ENCODE peak calls at places on chromosomes 4 and X, in four cellular contexts. One of them, this sample, is unnamed.

GRCh38 chr4:124276461-124276860 is 436.1 kb downstream of the ANKRD50 start:
- DNase-seq in K562: no peak
- DNase-seq in HepG2: no peak
- DNase-seq in GM12878: no peak
- DNase-seq in this sample: no peak

GRCh38 chrX:72060196-72060974 is 71.3 kb downstream of the RTL5 start:
- DNase-seq in GM12878: no peak
- DNase-seq in HepG2: no peak
- DNase-seq in K562: no peak
- DNase-seq in this sample: peak; percentile 76

GRCh38 chr4:84666444-84666843 is 83.5 kb downstream of the CDS1 start:
- DNase-seq in K562: no peak
- DNase-seq in GM12878: no peak
- DNase-seq in HepG2: no peak
- DNase-seq in this sample: no peak

GRCh38 chr4:58711039-58711438 is 1600.9 kb upstream of the IGFBP7 start:
- DNase-seq in K562: no peak
- DNase-seq in GM12878: no peak
- DNase-seq in HepG2: no peak
- DNase-seq in this sample: no peak

GRCh38 chr4:178633263-178633662 is 1191.0 kb upstream of the AGA start:
- DNase-seq in K562: no peak
- DNase-seq in HepG2: no peak
- DNase-seq in GM12878: no peak
- DNase-seq in this sample: peak; percentile 46

GRCh38 chr4:41525129-41525528 is 12.8 kb upstream of the LIMCH1 start:
- DNase-seq in GM12878: no peak
- DNase-seq in HepG2: no peak
- DNase-seq in K562: no peak
- DNase-seq in this sample: peak; percentile 82

GRCh38 chr4:147789596-147789995 is 57.7 kb downstream of the ARHGAP10 start:
- DNase-seq in GM12878: no peak
- DNase-seq in K562: no peak
- DNase-seq in HepG2: no peak
- DNase-seq in this sample: no peak

GRCh38 chrX:38282044-38282443 is 45.3 kb downstream of the RPGR start:
- DNase-seq in GM12878: no peak
- DNase-seq in K562: no peak
- DNase-seq in HepG2: no peak
- DNase-seq in this sample: peak; percentile 30

GRCh38 chr4:86831262-86832090 is 17.7 kb downstream of the SLC10A6 start:
- DNase-seq in K562: no peak
- DNase-seq in GM12878: no peak
- DNase-seq in HepG2: peak; percentile 1
- DNase-seq in this sample: no peak

GRCh38 chrX:49184294-49185061 is 1.7 kb downstream of the PRICKLE3 start:
- DNase-seq in HepG2: no peak
- DNase-seq in GM12878: no peak
- DNase-seq in K562: peak; percentile 94
- DNase-seq in this sample: peak; percentile 97

GRCh38 chrX:16528620-16529019 is 121.3 kb upstream of the S100G start:
- DNase-seq in HepG2: no peak
- DNase-seq in K562: no peak
- DNase-seq in GM12878: no peak
- DNase-seq in this sample: no peak

GRCh38 chrX:129823523-129823922 is 20.2 kb downstream of the ZDHHC9 start:
- DNase-seq in GM12878: no peak
- DNase-seq in HepG2: no peak
- DNase-seq in K562: no peak
- DNase-seq in this sample: no peak

GRCh38 chr4:48905363-48906015 is 1.1 kb downstream of the OCIAD2 start:
- DNase-seq in GM12878: no peak
- DNase-seq in K562: no peak
- DNase-seq in HepG2: peak; percentile 25
- DNase-seq in this sample: peak; percentile 22

GRCh38 chr4:151674804-151675290 is 86.0 kb downstream of the GATB start:
- DNase-seq in GM12878: no peak
- DNase-seq in HepG2: no peak
- DNase-seq in K562: no peak
- DNase-seq in this sample: peak; percentile 87

GRCh38 chr4:100469555-100469954 is 48.3 kb downstream of the EMCN start:
- DNase-seq in HepG2: no peak
- DNase-seq in K562: no peak
- DNase-seq in GM12878: no peak
- DNase-seq in this sample: no peak

GRCh38 chr4:150773032-150773431 is 191.1 kb downstream of the MAB21L2 start:
- DNase-seq in HepG2: no peak
- DNase-seq in K562: no peak
- DNase-seq in GM12878: no peak
- DNase-seq in this sample: no peak

GRCh38 chr4:140673729-140674128 is 82.5 kb downstream of the TBC1D9 start:
- DNase-seq in K562: no peak
- DNase-seq in HepG2: no peak
- DNase-seq in GM12878: no peak
- DNase-seq in this sample: no peak

GRCh38 chr4:158302076-158302866 is 92.0 kb downstream of the TMEM144 start:
- DNase-seq in HepG2: no peak
- DNase-seq in K562: no peak
- DNase-seq in GM12878: no peak
- DNase-seq in this sample: no peak

GRCh38 chrX:9746148-9746880 is 19.3 kb downstream of the GPR143 start:
- DNase-seq in GM12878: no peak
- DNase-seq in K562: no peak
- DNase-seq in HepG2: no peak
- DNase-seq in this sample: peak; percentile 11

GRCh38 chrX:19954707-19955106 is 36.2 kb downstream of the BCLAF3 start:
- DNase-seq in GM12878: no peak
- DNase-seq in HepG2: no peak
- DNase-seq in K562: no peak
- DNase-seq in this sample: no peak

GRCh38 chr4:141131738-141132688 is 1.3 kb downstream of the RNF150 start:
- DNase-seq in HepG2: no peak
- DNase-seq in GM12878: no peak
- DNase-seq in K562: no peak
- DNase-seq in this sample: peak; percentile 63

GRCh38 chr4:169582706-169583105 is 29.7 kb downstream of the NEK1 start:
- DNase-seq in HepG2: no peak
- DNase-seq in K562: no peak
- DNase-seq in GM12878: no peak
- DNase-seq in this sample: peak; percentile 6

GRCh38 chrX:107667426-107667825 is 39.1 kb downstream of the PRPS1 start:
- DNase-seq in HepG2: no peak
- DNase-seq in K562: no peak
- DNase-seq in GM12878: no peak
- DNase-seq in this sample: no peak

GRCh38 chrX:110491846-110492620 is 133.4 kb downstream of the RTL9 start:
- DNase-seq in GM12878: no peak
- DNase-seq in HepG2: no peak
- DNase-seq in K562: no peak
- DNase-seq in this sample: no peak

GRCh38 chrX:74242050-74242449 is 61.9 kb upstream of the ZCCHC13 start:
- DNase-seq in HepG2: peak; percentile 89
- DNase-seq in K562: no peak
- DNase-seq in GM12878: no peak
- DNase-seq in this sample: no peak

GRCh38 chrX:19698125-19698524 is 182.8 kb upstream of the MAP3K15 start:
- DNase-seq in GM12878: no peak
- DNase-seq in K562: no peak
- DNase-seq in HepG2: no peak
- DNase-seq in this sample: no peak

GRCh38 chrX:125786306-125786705 is 379.8 kb downstream of the DCAF12L2 start:
- DNase-seq in GM12878: no peak
- DNase-seq in K562: no peak
- DNase-seq in HepG2: no peak
- DNase-seq in this sample: no peak

GRCh38 chr4:152680988-152681731 is 1.4 kb upstream of the TMEM154 start:
- DNase-seq in HepG2: no peak
- DNase-seq in GM12878: no peak
- DNase-seq in K562: no peak
- DNase-seq in this sample: no peak

GRCh38 chrX:133661962-133662839 is 246.9 kb upstream of the GPC4 start:
- DNase-seq in HepG2: peak; percentile 20
- DNase-seq in GM12878: no peak
- DNase-seq in K562: no peak
- DNase-seq in this sample: no peak

GRCh38 chr4:40909363-40909876 is 159.7 kb downstream of the NSUN7 start:
- DNase-seq in K562: no peak
- DNase-seq in HepG2: no peak
- DNase-seq in GM12878: no peak
- DNase-seq in this sample: no peak

GRCh38 chr4:12399781-12400180 is 971.1 kb upstream of the HS3ST1 start:
- DNase-seq in K562: no peak
- DNase-seq in HepG2: no peak
- DNase-seq in GM12878: no peak
- DNase-seq in this sample: no peak

GRCh38 chrX:16914058-16914457 is 32.4 kb upstream of the REPS2 start:
- DNase-seq in GM12878: no peak
- DNase-seq in HepG2: no peak
- DNase-seq in K562: no peak
- DNase-seq in this sample: no peak

GRCh38 chrX:153487590-153488071 is 7.1 kb upstream of the BGN start:
- DNase-seq in K562: no peak
- DNase-seq in GM12878: no peak
- DNase-seq in HepG2: no peak
- DNase-seq in this sample: no peak

GRCh38 chr4:19698961-19699360 is 552.7 kb upstream of the SLIT2 start:
- DNase-seq in HepG2: no peak
- DNase-seq in GM12878: no peak
- DNase-seq in K562: no peak
- DNase-seq in this sample: no peak

GRCh38 chr4:1093391-1094335 is 19.7 kb downstream of the RNF212 start:
- DNase-seq in GM12878: no peak
- DNase-seq in HepG2: no peak
- DNase-seq in K562: no peak
- DNase-seq in this sample: no peak

GRCh38 chr4:38676986-38677385 is 13.0 kb downstream of the KLF3 start:
- DNase-seq in GM12878: no peak
- DNase-seq in HepG2: no peak
- DNase-seq in K562: no peak
- DNase-seq in this sample: no peak

GRCh38 chr4:152156448-152156847 is 379.4 kb downstream of the FBXW7 start:
- DNase-seq in K562: no peak
- DNase-seq in GM12878: no peak
- DNase-seq in HepG2: peak; percentile 33
- DNase-seq in this sample: no peak

GRCh38 chr4:14934704-14935390 is 67.4 kb upstream of the CPEB2 start:
- DNase-seq in K562: no peak
- DNase-seq in HepG2: no peak
- DNase-seq in GM12878: no peak
- DNase-seq in this sample: no peak

GRCh38 chr4:109495514-109495913 is 61.9 kb downstream of the SEC24B start:
- DNase-seq in HepG2: no peak
- DNase-seq in K562: peak; percentile 64
- DNase-seq in GM12878: no peak
- DNase-seq in this sample: no peak
- TF ChIP-seq JUNB in HepG2: no peak
- TF ChIP-seq JUNB in K562: no peak
- TF ChIP-seq JUNB in GM12878: no peak
- TF ChIP-seq JUNB in this sample: no peak

GRCh38 chr4:103044183-103044582 is 24.7 kb upstream of the SLC9B1 start:
- DNase-seq in K562: peak; percentile 23
- DNase-seq in HepG2: no peak
- DNase-seq in GM12878: no peak
- DNase-seq in this sample: no peak

GRCh38 chr4:103050736-103051436 is 25.7 kb downstream of the SLC9B2 start:
- DNase-seq in GM12878: no peak
- DNase-seq in K562: no peak
- DNase-seq in HepG2: no peak
- DNase-seq in this sample: no peak

GRCh38 chr4:103052145-103052544 is 24.4 kb downstream of the SLC9B2 start:
- DNase-seq in HepG2: no peak
- DNase-seq in K562: no peak
- DNase-seq in GM12878: no peak
- DNase-seq in this sample: no peak

GRCh38 chr4:103046416-103047290 is 27.1 kb upstream of the SLC9B1 start:
- DNase-seq in GM12878: no peak
- DNase-seq in HepG2: peak; percentile 50
- DNase-seq in K562: peak; percentile 71
- DNase-seq in this sample: peak; percentile 84
- TF ChIP-seq CREB1 in GM12878: no peak
- TF ChIP-seq CREB1 in HepG2: no peak
- TF ChIP-seq CREB1 in K562: no peak
- TF ChIP-seq CREB1 in this sample: no peak

GRCh38 chr4:3464911-3465697 is 2.0 kb downstream of the DOK7 start:
- DNase-seq in HepG2: no peak
- DNase-seq in K562: no peak
- DNase-seq in GM12878: no peak
- DNase-seq in this sample: no peak
- TF ChIP-seq JUNB in HepG2: no peak
- TF ChIP-seq JUNB in K562: no peak
- TF ChIP-seq JUNB in GM12878: no peak
- TF ChIP-seq JUNB in this sample: no peak

GRCh38 chrX:24294619-24295018 is 19.2 kb downstream of the SUPT20HL2 start:
- DNase-seq in GM12878: no peak
- DNase-seq in HepG2: no peak
- DNase-seq in K562: peak; percentile 35
- DNase-seq in this sample: peak; percentile 77
- TF ChIP-seq CREB1 in GM12878: no peak
- TF ChIP-seq CREB1 in HepG2: no peak
- TF ChIP-seq CREB1 in K562: no peak
- TF ChIP-seq CREB1 in this sample: no peak

GRCh38 chr4:165532976-165533375 is 154.2 kb downstream of the CPE start:
- DNase-seq in K562: no peak
- DNase-seq in GM12878: no peak
- DNase-seq in HepG2: no peak
- DNase-seq in this sample: peak; percentile 28
- TF ChIP-seq JUNB in K562: no peak
- TF ChIP-seq JUNB in GM12878: no peak
- TF ChIP-seq JUNB in HepG2: no peak
- TF ChIP-seq JUNB in this sample: no peak

GRCh38 chr4:71214578-71214977 is 124.2 kb upstream of the SLC4A4 start:
- DNase-seq in HepG2: no peak
- DNase-seq in K562: no peak
- DNase-seq in GM12878: no peak
- DNase-seq in this sample: no peak
- TF ChIP-seq CREB1 in HepG2: no peak
- TF ChIP-seq CREB1 in K562: no peak
- TF ChIP-seq CREB1 in GM12878: no peak
- TF ChIP-seq CREB1 in this sample: no peak

DNA sequence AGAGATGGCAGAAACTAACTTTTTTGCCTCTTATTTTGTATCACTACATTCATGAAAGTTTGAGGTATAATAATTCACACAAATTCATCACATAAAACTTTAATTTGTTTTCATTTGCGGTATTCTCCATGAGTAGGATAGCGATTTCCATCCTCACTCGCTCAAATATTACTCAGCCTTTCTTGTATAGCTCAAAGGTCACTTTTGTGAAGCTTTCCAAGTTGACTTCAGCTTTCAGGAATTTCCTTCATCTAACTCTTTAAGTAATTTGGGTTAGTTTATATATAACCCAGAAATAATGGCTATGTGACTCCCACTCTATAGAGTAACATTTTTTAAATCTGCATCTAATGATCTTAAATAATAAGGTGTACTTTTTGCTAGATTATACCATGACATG is 314.4 kb downstream of the IL1RAPL1 start:
- DNase-seq in K562: no peak
- DNase-seq in GM12878: no peak
- DNase-seq in HepG2: no peak
- DNase-seq in this sample: no peak
- TF ChIP-seq JUNB in K562: no peak
- TF ChIP-seq JUNB in GM12878: no peak
- TF ChIP-seq JUNB in HepG2: no peak
- TF ChIP-seq JUNB in this sample: no peak